ENCODE peak calls at places on chromosome 6, in nine cellular contexts. One of them, this sample, is unnamed.

GRCh38 chr6:10759312-10759839 is 11.8 kb downstream of the TMEM14B start:
- DNase-seq in CD4-positive, CD25-positive, alpha-beta regulatory T cell: no peak
- DNase-seq in NCI-H774: no peak
- DNase-seq in GM13976: no peak
- DNase-seq in T follicular helper cell: no peak
- DNase-seq in activated CD4-positive, alpha-beta T cell treated with anti-CD3 and anti-CD28 coated beads for 4 hours: no peak
- DNase-seq in activated CD8-positive, alpha-beta memory T cell treated with anti-CD3 and anti-CD28 coated beads for 4 hours: no peak
- DNase-seq in endothelial cell of umbilical vein: peak
- DNase-seq in CD8-positive, alpha-beta memory T cell: peak
- DNase-seq in this sample: no peak

GRCh38 chr6:42279966-42280629 is 62.4 kb upstream of the MRPS10 start:
- DNase-seq in CD4-positive, CD25-positive, alpha-beta regulatory T cell: no peak
- DNase-seq in NCI-H774: no peak
- DNase-seq in GM13976: no peak
- DNase-seq in T follicular helper cell: no peak
- DNase-seq in activated CD4-positive, alpha-beta T cell treated with anti-CD3 and anti-CD28 coated beads for 4 hours: no peak
- DNase-seq in activated CD8-positive, alpha-beta memory T cell treated with anti-CD3 and anti-CD28 coated beads for 4 hours: no peak
- DNase-seq in endothelial cell of umbilical vein: peak
- DNase-seq in CD8-positive, alpha-beta memory T cell: no peak
- DNase-seq in this sample: peak

GRCh38 chr6:156699017-156699421 is 78.2 kb upstream of the ARID1B start:
- DNase-seq in CD4-positive, CD25-positive, alpha-beta regulatory T cell: no peak
- DNase-seq in NCI-H774: no peak
- DNase-seq in GM13976: no peak
- DNase-seq in T follicular helper cell: no peak
- DNase-seq in activated CD4-positive, alpha-beta T cell treated with anti-CD3 and anti-CD28 coated beads for 4 hours: no peak
- DNase-seq in activated CD8-positive, alpha-beta memory T cell treated with anti-CD3 and anti-CD28 coated beads for 4 hours: no peak
- DNase-seq in endothelial cell of umbilical vein: peak
- DNase-seq in CD8-positive, alpha-beta memory T cell: no peak
- DNase-seq in this sample: no peak

GRCh38 chr6:28981391-28981832 is 23.7 kb downstream of the ZNF311 start:
- DNase-seq in CD4-positive, CD25-positive, alpha-beta regulatory T cell: peak
- DNase-seq in NCI-H774: peak
- DNase-seq in GM13976: no peak
- DNase-seq in T follicular helper cell: peak
- DNase-seq in activated CD4-positive, alpha-beta T cell treated with anti-CD3 and anti-CD28 coated beads for 4 hours: peak
- DNase-seq in activated CD8-positive, alpha-beta memory T cell treated with anti-CD3 and anti-CD28 coated beads for 4 hours: peak
- DNase-seq in endothelial cell of umbilical vein: no peak
- DNase-seq in CD8-positive, alpha-beta memory T cell: peak
- DNase-seq in this sample: peak

GRCh38 chr6:43509984-43510826 is at the start of gene LRRC73:
- DNase-seq in CD4-positive, CD25-positive, alpha-beta regulatory T cell: peak
- DNase-seq in NCI-H774: peak
- DNase-seq in GM13976: peak
- DNase-seq in T follicular helper cell: peak
- DNase-seq in activated CD4-positive, alpha-beta T cell treated with anti-CD3 and anti-CD28 coated beads for 4 hours: peak
- DNase-seq in activated CD8-positive, alpha-beta memory T cell treated with anti-CD3 and anti-CD28 coated beads for 4 hours: peak
- DNase-seq in endothelial cell of umbilical vein: peak
- DNase-seq in CD8-positive, alpha-beta memory T cell: peak
- DNase-seq in this sample: peak

GRCh38 chr6:163759542-163759941 is 345.0 kb downstream of the QKI start:
- DNase-seq in CD4-positive, CD25-positive, alpha-beta regulatory T cell: no peak
- DNase-seq in NCI-H774: no peak
- DNase-seq in GM13976: no peak
- DNase-seq in T follicular helper cell: no peak
- DNase-seq in activated CD4-positive, alpha-beta T cell treated with anti-CD3 and anti-CD28 coated beads for 4 hours: no peak
- DNase-seq in activated CD8-positive, alpha-beta memory T cell treated with anti-CD3 and anti-CD28 coated beads for 4 hours: no peak
- DNase-seq in endothelial cell of umbilical vein: no peak
- DNase-seq in CD8-positive, alpha-beta memory T cell: no peak
- DNase-seq in this sample: no peak

GRCh38 chr6:54085047-54085446 is 26.2 kb upstream of the MLIP start:
- DNase-seq in CD4-positive, CD25-positive, alpha-beta regulatory T cell: no peak
- DNase-seq in NCI-H774: no peak
- DNase-seq in GM13976: no peak
- DNase-seq in T follicular helper cell: no peak
- DNase-seq in activated CD4-positive, alpha-beta T cell treated with anti-CD3 and anti-CD28 coated beads for 4 hours: no peak
- DNase-seq in activated CD8-positive, alpha-beta memory T cell treated with anti-CD3 and anti-CD28 coated beads for 4 hours: no peak
- DNase-seq in endothelial cell of umbilical vein: no peak
- DNase-seq in CD8-positive, alpha-beta memory T cell: no peak
- DNase-seq in this sample: no peak

GRCh38 chr6:47372318-47372717 is 62.6 kb upstream of the TNFRSF21 start:
- DNase-seq in CD4-positive, CD25-positive, alpha-beta regulatory T cell: no peak
- DNase-seq in NCI-H774: no peak
- DNase-seq in GM13976: no peak
- DNase-seq in T follicular helper cell: no peak
- DNase-seq in activated CD4-positive, alpha-beta T cell treated with anti-CD3 and anti-CD28 coated beads for 4 hours: no peak
- DNase-seq in activated CD8-positive, alpha-beta memory T cell treated with anti-CD3 and anti-CD28 coated beads for 4 hours: no peak
- DNase-seq in endothelial cell of umbilical vein: no peak
- DNase-seq in CD8-positive, alpha-beta memory T cell: no peak
- DNase-seq in this sample: no peak

GRCh38 chr6:111972714-111973678 is 80.9 kb upstream of the CCN6 start:
- DNase-seq in CD4-positive, CD25-positive, alpha-beta regulatory T cell: peak
- DNase-seq in NCI-H774: no peak
- DNase-seq in GM13976: no peak
- DNase-seq in T follicular helper cell: peak
- DNase-seq in activated CD4-positive, alpha-beta T cell treated with anti-CD3 and anti-CD28 coated beads for 4 hours: peak
- DNase-seq in activated CD8-positive, alpha-beta memory T cell treated with anti-CD3 and anti-CD28 coated beads for 4 hours: peak
- DNase-seq in endothelial cell of umbilical vein: peak
- DNase-seq in CD8-positive, alpha-beta memory T cell: peak
- DNase-seq in this sample: no peak

GRCh38 chr6:36443498-36443844 is 671 bp downstream of the KCTD20 start:
- DNase-seq in CD4-positive, CD25-positive, alpha-beta regulatory T cell: no peak
- DNase-seq in NCI-H774: no peak
- DNase-seq in GM13976: no peak
- DNase-seq in T follicular helper cell: no peak
- DNase-seq in activated CD4-positive, alpha-beta T cell treated with anti-CD3 and anti-CD28 coated beads for 4 hours: no peak
- DNase-seq in activated CD8-positive, alpha-beta memory T cell treated with anti-CD3 and anti-CD28 coated beads for 4 hours: no peak
- DNase-seq in endothelial cell of umbilical vein: no peak
- DNase-seq in CD8-positive, alpha-beta memory T cell: no peak
- DNase-seq in this sample: no peak

GRCh38 chr6:11615214-11615602 is 77.7 kb downstream of the TMEM170B start:
- DNase-seq in CD4-positive, CD25-positive, alpha-beta regulatory T cell: no peak
- DNase-seq in NCI-H774: no peak
- DNase-seq in GM13976: no peak
- DNase-seq in T follicular helper cell: no peak
- DNase-seq in activated CD4-positive, alpha-beta T cell treated with anti-CD3 and anti-CD28 coated beads for 4 hours: no peak
- DNase-seq in activated CD8-positive, alpha-beta memory T cell treated with anti-CD3 and anti-CD28 coated beads for 4 hours: no peak
- DNase-seq in endothelial cell of umbilical vein: peak
- DNase-seq in CD8-positive, alpha-beta memory T cell: no peak
- DNase-seq in this sample: no peak

GRCh38 chr6:2020909-2021308 is 224.5 kb downstream of the GMDS start:
- DNase-seq in CD4-positive, CD25-positive, alpha-beta regulatory T cell: no peak
- DNase-seq in NCI-H774: peak
- DNase-seq in GM13976: no peak
- DNase-seq in T follicular helper cell: no peak
- DNase-seq in activated CD4-positive, alpha-beta T cell treated with anti-CD3 and anti-CD28 coated beads for 4 hours: no peak
- DNase-seq in activated CD8-positive, alpha-beta memory T cell treated with anti-CD3 and anti-CD28 coated beads for 4 hours: no peak
- DNase-seq in endothelial cell of umbilical vein: peak
- DNase-seq in CD8-positive, alpha-beta memory T cell: no peak
- DNase-seq in this sample: no peak

GRCh38 chr6:83071023-83071422 is 3.6 kb downstream of the DOP1A start:
- DNase-seq in CD4-positive, CD25-positive, alpha-beta regulatory T cell: no peak
- DNase-seq in NCI-H774: no peak
- DNase-seq in GM13976: no peak
- DNase-seq in T follicular helper cell: no peak
- DNase-seq in activated CD4-positive, alpha-beta T cell treated with anti-CD3 and anti-CD28 coated beads for 4 hours: no peak
- DNase-seq in activated CD8-positive, alpha-beta memory T cell treated with anti-CD3 and anti-CD28 coated beads for 4 hours: no peak
- DNase-seq in endothelial cell of umbilical vein: peak
- DNase-seq in CD8-positive, alpha-beta memory T cell: no peak
- DNase-seq in this sample: no peak

GRCh38 chr6:53532061-53532797 is 12.7 kb downstream of the GCLC start:
- DNase-seq in CD4-positive, CD25-positive, alpha-beta regulatory T cell: no peak
- DNase-seq in NCI-H774: no peak
- DNase-seq in GM13976: no peak
- DNase-seq in T follicular helper cell: no peak
- DNase-seq in activated CD4-positive, alpha-beta T cell treated with anti-CD3 and anti-CD28 coated beads for 4 hours: no peak
- DNase-seq in activated CD8-positive, alpha-beta memory T cell treated with anti-CD3 and anti-CD28 coated beads for 4 hours: no peak
- DNase-seq in endothelial cell of umbilical vein: no peak
- DNase-seq in CD8-positive, alpha-beta memory T cell: no peak
- DNase-seq in this sample: no peak

GRCh38 chr6:133314951-133315350 is 73.8 kb downstream of the EYA4 start:
- DNase-seq in CD4-positive, CD25-positive, alpha-beta regulatory T cell: no peak
- DNase-seq in NCI-H774: no peak
- DNase-seq in GM13976: no peak
- DNase-seq in T follicular helper cell: no peak
- DNase-seq in activated CD4-positive, alpha-beta T cell treated with anti-CD3 and anti-CD28 coated beads for 4 hours: no peak
- DNase-seq in activated CD8-positive, alpha-beta memory T cell treated with anti-CD3 and anti-CD28 coated beads for 4 hours: no peak
- DNase-seq in endothelial cell of umbilical vein: no peak
- DNase-seq in CD8-positive, alpha-beta memory T cell: no peak
- DNase-seq in this sample: no peak